ENCODE peak calls at places on chromosomes 6 and 20, in five cellular contexts. J, B, O, X and Y are unnamed samples.
A peak's percentile ranks its signal among the peaks of the same experiment; 100 is the strongest.

GRCh38 chr20:44054849-44055248 is 132.1 kb downstream of the JPH2 start:
- DNase-seq in J (no peak), B (no peak), O (no peak), X (peak; percentile 12), Y (no peak)

GRCh38 chr20:60214901-60215522 is 256.8 kb downstream of the CDH26 start:
- DNase-seq in J (no peak), B (no peak), O (no peak), X (no peak), Y (no peak)

GRCh38 chr6:127342296-127342945 is 988 bp downstream of the ECHDC1 start:
- DNase-seq in J (peak; percentile 76), B (peak; percentile 68), O (peak; percentile 32), X (no peak), Y (no peak)

GRCh38 chr20:22931653-22932052 is 103.5 kb upstream of the SSTR4 start:
- DNase-seq in J (no peak), B (no peak), O (no peak), X (no peak), Y (no peak)

GRCh38 chr20:1810926-1811620 is 84.1 kb upstream of the SIRPA start:
- DNase-seq in J (no peak), B (peak; percentile 64), O (no peak), X (peak; percentile 69), Y (no peak)

GRCh38 chr6:167676666-167677421 is 149.9 kb upstream of the AFDN start:
- DNase-seq in J (peak; percentile 71), B (peak; percentile 68), O (peak; percentile 54), X (peak; percentile 14), Y (no peak)

GRCh38 chr6:40409143-40409542 is 178.0 kb downstream of the LRFN2 start:
- DNase-seq in J (no peak), B (no peak), O (no peak), X (no peak), Y (no peak)

GRCh38 chr6:80446454-80447045 is 340.1 kb downstream of the BCKDHB start:
- DNase-seq in J (no peak), B (no peak), O (no peak), X (no peak), Y (no peak)

GRCh38 chr6:169991913-169992312 is 240.5 kb downstream of the ERMARD start:
- DNase-seq in J (no peak), B (no peak), O (peak; percentile 12), X (no peak), Y (no peak)

GRCh38 chr6:143544019-143544681 is 32.6 kb upstream of the FUCA2 start:
- DNase-seq in J (no peak), B (no peak), O (no peak), X (no peak), Y (no peak)

GRCh38 chr6:14275493-14275851 is 157.9 kb downstream of the CD83 start:
- DNase-seq in J (no peak), B (peak; percentile 68), O (peak; percentile 43), X (no peak), Y (no peak)

GRCh38 chr6:13089296-13089994 is 238.9 kb downstream of the TBC1D7 start:
- DNase-seq in J (no peak), B (peak; percentile 67), O (no peak), X (no peak), Y (no peak)

GRCh38 chr6:107345398-107345797 is 114.0 kb downstream of the PDSS2 start:
- DNase-seq in J (no peak), B (peak; percentile 9), O (no peak), X (no peak), Y (no peak)

GRCh38 chr6:49225471-49225870 is 237.6 kb downstream of the MMUT start:
- DNase-seq in J (no peak), B (no peak), O (no peak), X (no peak), Y (no peak)

GRCh38 chr6:66481216-66481615 is 774.2 kb upstream of the EYS start:
- DNase-seq in J (no peak), B (no peak), O (no peak), X (no peak), Y (no peak)

GRCh38 chr20:3074812-3075211 is 3.4 kb downstream of the OXT start:
- DNase-seq in J (no peak), B (no peak), O (no peak), X (no peak), Y (no peak)

GRCh38 chr6:42315991-42316378 is 98.3 kb upstream of the MRPS10 start:
- DNase-seq in J (no peak), B (peak; percentile 92), O (peak; percentile 71), X (peak; percentile 77), Y (no peak)

GRCh38 chr20:24912397-24913075 is 36.5 kb upstream of the CST7 start:
- DNase-seq in J (no peak), B (no peak), O (no peak), X (no peak), Y (no peak)

GRCh38 chr20:19756756-19757486 is 1.1 kb upstream of the RIN2 start:
- DNase-seq in J (no peak), B (no peak), O (no peak), X (no peak), Y (no peak)

GRCh38 chr20:17730069-17730468 is 30.3 kb downstream of the BANF2 start:
- DNase-seq in J (no peak), B (no peak), O (no peak), X (no peak), Y (no peak)

GRCh38 chr20:50528804-50529351 is 18.7 kb downstream of the PTPN1 start:
- DNase-seq in J (no peak), B (peak; percentile 50), O (no peak), X (no peak), Y (no peak)
- H3K27ac ChIP-seq in J (no peak overlapping the region), B (no peak overlapping the region), O (no peak overlapping the region), X (no peak overlapping the region), Y (no peak overlapping the region)

GRCh38 chr20:15278041-15278440 is 940.6 kb upstream of the FLRT3 start:
- DNase-seq in J (no peak), B (no peak), O (no peak), X (no peak), Y (no peak)
- H3K27ac ChIP-seq in J (no peak overlapping the region), B (no peak overlapping the region), O (no peak overlapping the region), X (no peak overlapping the region), Y (no peak overlapping the region)

GRCh38 chr6:133837801-133838349 is 51.0 kb upstream of the TCF21 start:
- DNase-seq in J (peak; percentile 80), B (peak; percentile 44), O (peak; percentile 91), X (peak; percentile 64), Y (peak; percentile 50)

DNA sequence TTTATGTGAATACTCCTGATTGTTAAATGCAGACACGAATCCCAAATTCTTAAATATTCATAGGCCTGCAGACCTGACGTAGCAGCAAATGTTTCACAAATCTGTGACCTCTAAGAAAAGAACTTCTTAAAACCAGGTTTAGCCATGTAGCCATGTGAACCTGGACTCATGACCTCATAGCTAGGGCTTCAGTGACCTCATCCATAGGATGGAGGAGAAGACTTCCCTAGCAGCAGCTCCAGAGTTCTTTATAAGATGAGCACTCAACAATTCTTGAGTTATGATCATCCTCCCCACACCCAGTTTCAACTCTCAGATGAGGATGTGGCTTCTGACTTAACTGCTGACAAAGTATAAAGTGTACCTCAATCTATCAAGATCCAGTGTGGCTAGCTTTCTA is 45.8 kb upstream of the TCF21 start:
- DNase-seq in J (no peak), B (no peak), O (no peak), X (no peak), Y (no peak)
- H3K27ac ChIP-seq in J (no peak overlapping the region), B (no peak overlapping the region), O (no peak overlapping the region), X (no peak overlapping the region), Y (no peak overlapping the region)

GRCh38 chr6:110490110-110490509 is 13.7 kb upstream of the SLC22A16 start:
- DNase-seq in J (no peak), B (no peak), O (no peak), X (no peak), Y (no peak)

GRCh38 chr6:110491299-110491643 is 14.9 kb upstream of the SLC22A16 start:
- DNase-seq in J (no peak), B (no peak), O (no peak), X (no peak), Y (no peak)

GRCh38 chr6:110491644-110492317 is 15.4 kb upstream of the SLC22A16 start:
- DNase-seq in J (no peak), B (peak; percentile 68), O (no peak), X (no peak), Y (no peak)

GRCh38 chr6:110493253-110493800 is 16.9 kb upstream of the SLC22A16 start:
- DNase-seq in J (no peak), B (no peak), O (no peak), X (no peak), Y (no peak)

GRCh38 chr6:110492584-110492983 is 16.2 kb upstream of the SLC22A16 start:
- DNase-seq in J (no peak), B (peak; percentile 22), O (no peak), X (no peak), Y (no peak)
- H3K27ac ChIP-seq in J (no peak overlapping the region), B (no peak overlapping the region), O (no peak overlapping the region), X (no peak overlapping the region), Y (no peak overlapping the region)

GRCh38 chr6:47041741-47042140 is 391 bp downstream of the ADGRF1 start:
- DNase-seq in J (peak; percentile 15), B (no peak), O (no peak), X (no peak), Y (no peak)
- H3K27ac ChIP-seq in J (no peak overlapping the region), B (no peak overlapping the region), O (no peak overlapping the region), X (no peak overlapping the region), Y (no peak overlapping the region)

GRCh38 chr20:49570161-49570827 is 2.4 kb upstream of the PTGIS start:
- DNase-seq in J (no peak), B (no peak), O (no peak), X (no peak), Y (no peak)

GRCh38 chr20:49571553-49571835 is 3.6 kb upstream of the PTGIS start:
- DNase-seq in J (no peak), B (no peak), O (no peak), X (no peak), Y (no peak)

GRCh38 chr20:49569403-49570115 is 1.6 kb upstream of the PTGIS start:
- DNase-seq in J (peak; percentile 21), B (peak; percentile 76), O (no peak), X (no peak), Y (no peak)

GRCh38 chr20:49572857-49573256 is 4.9 kb upstream of the PTGIS start:
- DNase-seq in J (peak; percentile 48), B (no peak), O (peak; percentile 71), X (no peak), Y (no peak)

GRCh38 chr20:49570828-49571552 is 3.1 kb upstream of the PTGIS start:
- DNase-seq in J (no peak), B (peak; percentile 80), O (no peak), X (no peak), Y (no peak)
- H3K27ac ChIP-seq in J (no peak overlapping the region), B (no peak overlapping the region), O (no peak overlapping the region), X (peak overlapping the region; percentile 53), Y (no peak overlapping the region)

DNA sequence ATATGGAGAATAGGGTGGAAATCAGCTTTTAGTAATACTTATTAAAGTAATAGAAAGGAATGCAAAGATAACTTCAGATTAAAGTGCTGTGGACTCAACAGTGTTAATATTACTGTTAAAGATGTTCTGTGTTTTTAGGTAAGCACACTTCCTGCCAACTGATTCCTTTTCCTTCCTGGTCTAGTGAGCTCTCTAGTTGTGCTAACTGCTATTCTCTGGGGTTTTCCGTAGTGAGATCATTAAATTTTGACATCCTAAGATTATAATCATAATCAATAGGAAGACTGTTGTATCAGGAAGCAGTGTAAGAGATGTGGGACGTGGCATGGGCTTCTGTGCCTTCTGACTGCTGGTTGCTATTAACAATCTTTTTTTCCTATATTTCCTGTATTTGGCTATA is 1.2 kb upstream of the TMEM217 start:
- DNase-seq in J (no peak), B (no peak), O (no peak), X (no peak), Y (no peak)
- H3K27ac ChIP-seq in J (no peak overlapping the region), B (no peak overlapping the region), O (no peak overlapping the region), X (no peak overlapping the region), Y (peak overlapping the region; percentile 87)

GRCh38 chr20:42442728-42443127 is 747.0 kb downstream of the PTPRT start:
- DNase-seq in J (no peak), B (peak; percentile 25), O (no peak), X (no peak), Y (no peak)
- H3K27ac ChIP-seq in J (no peak overlapping the region), B (no peak overlapping the region), O (no peak overlapping the region), X (no peak overlapping the region), Y (no peak overlapping the region)